ENCODE peak calls at places on chromosome 6, in five cellular contexts. One of them, this sample, is unnamed.

GRCh38 chr6:26613201-26613600 is 16.4 kb downstream of the ABT1 start:
- DNase-seq in IMR-90: no peak
- DNase-seq in HepG2: no peak
- DNase-seq in K562: no peak
- DNase-seq in GM12878: no peak
- DNase-seq in this sample: no peak

GRCh38 chr6:80022803-80023202 is 18.4 kb downstream of the TTK start:
- DNase-seq in IMR-90: peak; percentile 86
- DNase-seq in HepG2: no peak
- DNase-seq in K562: no peak
- DNase-seq in GM12878: no peak
- DNase-seq in this sample: no peak

GRCh38 chr6:47153066-47153755 is 111.1 kb upstream of the ADGRF1 start:
- DNase-seq in IMR-90: peak; percentile 33
- DNase-seq in HepG2: peak; percentile 62
- DNase-seq in K562: no peak
- DNase-seq in GM12878: no peak
- DNase-seq in this sample: no peak

GRCh38 chr6:44564906-44565524 is 177.5 kb downstream of the CDC5L start:
- DNase-seq in IMR-90: no peak
- DNase-seq in HepG2: no peak
- DNase-seq in K562: no peak
- DNase-seq in GM12878: no peak
- DNase-seq in this sample: no peak

GRCh38 chr6:35377002-35377401 is 34.6 kb downstream of the PPARD start:
- DNase-seq in IMR-90: peak; percentile 80
- DNase-seq in HepG2: no peak
- DNase-seq in K562: no peak
- DNase-seq in GM12878: no peak
- DNase-seq in this sample: no peak

GRCh38 chr6:168388641-168389633 is 52.0 kb upstream of the SMOC2 start:
- DNase-seq in IMR-90: no peak
- DNase-seq in HepG2: peak; percentile 40
- DNase-seq in K562: no peak
- DNase-seq in GM12878: no peak
- DNase-seq in this sample: no peak

GRCh38 chr6:157074969-157075368 is 248.3 kb downstream of the TMEM242 start:
- DNase-seq in IMR-90: no peak
- DNase-seq in HepG2: no peak
- DNase-seq in K562: no peak
- DNase-seq in GM12878: no peak
- DNase-seq in this sample: no peak

GRCh38 chr6:131782764-131783163 is 25.1 kb upstream of the ENPP1 start:
- DNase-seq in IMR-90: no peak
- DNase-seq in HepG2: no peak
- DNase-seq in K562: no peak
- DNase-seq in GM12878: no peak
- DNase-seq in this sample: no peak

GRCh38 chr6:30363459-30363858 is 18.5 kb downstream of the RPP21 start:
- DNase-seq in IMR-90: no peak
- DNase-seq in HepG2: no peak
- DNase-seq in K562: no peak
- DNase-seq in GM12878: no peak
- DNase-seq in this sample: no peak

GRCh38 chr6:116266803-116267202 is 12.9 kb downstream of the TSPYL1 start:
- DNase-seq in IMR-90: no peak
- DNase-seq in HepG2: no peak
- DNase-seq in K562: no peak
- DNase-seq in GM12878: no peak
- DNase-seq in this sample: no peak

GRCh38 chr6:156899071-156899470 is 121.9 kb downstream of the ARID1B start:
- DNase-seq in IMR-90: no peak
- DNase-seq in HepG2: peak; percentile 24
- DNase-seq in K562: no peak
- DNase-seq in GM12878: no peak
- DNase-seq in this sample: no peak

GRCh38 chr6:52162940-52163908 is 23.0 kb upstream of the IL17A start:
- DNase-seq in IMR-90: peak; percentile 30
- DNase-seq in HepG2: peak; percentile 53
- DNase-seq in K562: no peak
- DNase-seq in GM12878: no peak
- DNase-seq in this sample: no peak

GRCh38 chr6:121849477-121849876 is 414.0 kb downstream of the GJA1 start:
- DNase-seq in IMR-90: peak; percentile 73
- DNase-seq in HepG2: peak; percentile 67
- DNase-seq in K562: peak; percentile 58
- DNase-seq in GM12878: no peak
- DNase-seq in this sample: peak; percentile 59

GRCh38 chr6:82741996-82742385 is 323.6 kb downstream of the UBE3D start:
- DNase-seq in IMR-90: no peak
- DNase-seq in HepG2: no peak
- DNase-seq in K562: no peak
- DNase-seq in GM12878: no peak
- DNase-seq in this sample: no peak

GRCh38 chr6:82396964-82397761 is 33.5 kb downstream of the TPBG start:
- DNase-seq in IMR-90: peak; percentile 98
- DNase-seq in HepG2: no peak
- DNase-seq in K562: no peak
- DNase-seq in GM12878: no peak
- DNase-seq in this sample: no peak

GRCh38 chr6:18121580-18122127 is 823 bp downstream of the NHLRC1 start:
- DNase-seq in IMR-90: no peak
- DNase-seq in HepG2: peak; percentile 27
- DNase-seq in K562: no peak
- DNase-seq in GM12878: no peak
- DNase-seq in this sample: no peak

GRCh38 chr6:7998103-7998725 is 66.0 kb downstream of the BLOC1S5 start:
- DNase-seq in IMR-90: peak; percentile 93
- DNase-seq in HepG2: no peak
- DNase-seq in K562: no peak
- DNase-seq in GM12878: no peak
- DNase-seq in this sample: no peak

GRCh38 chr6:56954389-56955170 is at the start of gene BEND6:
- DNase-seq in IMR-90: peak; percentile 87
- DNase-seq in HepG2: peak; percentile 28
- DNase-seq in K562: peak; percentile 88
- DNase-seq in GM12878: no peak
- DNase-seq in this sample: peak; percentile 87
- TF ChIP-seq MXI1 in IMR-90: peak; percentile 63
- TF ChIP-seq MXI1 in HepG2: no peak
- TF ChIP-seq MXI1 in K562: no peak
- TF ChIP-seq MXI1 in GM12878: no peak
- TF ChIP-seq MXI1 in this sample: peak; percentile 50

GRCh38 chr6:113642714-113643442 is 214.3 kb upstream of the MARCKS start:
- DNase-seq in IMR-90: peak; percentile 28
- DNase-seq in HepG2: peak; percentile 100
- DNase-seq in K562: peak; percentile 9
- DNase-seq in GM12878: no peak
- DNase-seq in this sample: peak; percentile 52
- TF ChIP-seq MXI1 in IMR-90: no peak
- TF ChIP-seq MXI1 in HepG2: peak; percentile 53
- TF ChIP-seq MXI1 in K562: no peak
- TF ChIP-seq MXI1 in GM12878: no peak
- TF ChIP-seq MXI1 in this sample: no peak

GRCh38 chr6:130457605-130458004 is 91.8 kb downstream of the TMEM200A start:
- DNase-seq in IMR-90: no peak
- DNase-seq in HepG2: no peak
- DNase-seq in K562: no peak
- DNase-seq in GM12878: no peak
- DNase-seq in this sample: no peak
- TF ChIP-seq MXI1 in IMR-90: no peak
- TF ChIP-seq MXI1 in HepG2: no peak
- TF ChIP-seq MXI1 in K562: no peak
- TF ChIP-seq MXI1 in GM12878: no peak
- TF ChIP-seq MXI1 in this sample: no peak

GRCh38 chr6:28215425-28215824 is 9.7 kb upstream of the ZSCAN9 start:
- DNase-seq in IMR-90: peak; percentile 7
- DNase-seq in HepG2: no peak
- DNase-seq in K562: peak; percentile 36
- DNase-seq in GM12878: no peak
- DNase-seq in this sample: no peak
- TF ChIP-seq MXI1 in IMR-90: no peak
- TF ChIP-seq MXI1 in HepG2: no peak
- TF ChIP-seq MXI1 in K562: no peak
- TF ChIP-seq MXI1 in GM12878: no peak
- TF ChIP-seq MXI1 in this sample: no peak

GRCh38 chr6:12369355-12369754 is 79.2 kb downstream of the EDN1 start:
- DNase-seq in IMR-90: no peak
- DNase-seq in HepG2: no peak
- DNase-seq in K562: no peak
- DNase-seq in GM12878: no peak
- DNase-seq in this sample: no peak

GRCh38 chr6:12367412-12367811 is 77.3 kb downstream of the EDN1 start:
- DNase-seq in IMR-90: no peak
- DNase-seq in HepG2: no peak
- DNase-seq in K562: no peak
- DNase-seq in GM12878: no peak
- DNase-seq in this sample: no peak

GRCh38 chr6:12369781-12370262 is 79.7 kb downstream of the EDN1 start:
- DNase-seq in IMR-90: no peak
- DNase-seq in HepG2: no peak
- DNase-seq in K562: no peak
- DNase-seq in GM12878: peak; percentile 73
- DNase-seq in this sample: no peak

GRCh38 chr6:12371151-12371550 is 81.0 kb downstream of the EDN1 start:
- DNase-seq in IMR-90: no peak
- DNase-seq in HepG2: no peak
- DNase-seq in K562: no peak
- DNase-seq in GM12878: no peak
- DNase-seq in this sample: no peak

GRCh38 chr6:12371641-12372146 is 81.5 kb downstream of the EDN1 start:
- DNase-seq in IMR-90: peak; percentile 44
- DNase-seq in HepG2: peak; percentile 79
- DNase-seq in K562: no peak
- DNase-seq in GM12878: no peak
- DNase-seq in this sample: no peak
- TF ChIP-seq MXI1 in IMR-90: no peak
- TF ChIP-seq MXI1 in HepG2: no peak
- TF ChIP-seq MXI1 in K562: no peak
- TF ChIP-seq MXI1 in GM12878: no peak
- TF ChIP-seq MXI1 in this sample: no peak

GRCh38 chr6:158185729-158186456 is 17.7 kb downstream of the GTF2H5 start:
- DNase-seq in IMR-90: peak; percentile 67
- DNase-seq in HepG2: no peak
- DNase-seq in K562: no peak
- DNase-seq in GM12878: no peak
- DNase-seq in this sample: no peak
- TF ChIP-seq MXI1 in IMR-90: no peak
- TF ChIP-seq MXI1 in HepG2: no peak
- TF ChIP-seq MXI1 in K562: no peak
- TF ChIP-seq MXI1 in GM12878: no peak
- TF ChIP-seq MXI1 in this sample: no peak

GRCh38 chr6:144007779-144008500 is at the start of gene PLAGL1:
- DNase-seq in IMR-90: peak; percentile 55
- DNase-seq in HepG2: peak; percentile 4
- DNase-seq in K562: peak; percentile 53
- DNase-seq in GM12878: no peak
- DNase-seq in this sample: peak; percentile 68
- TF ChIP-seq MXI1 in IMR-90: no peak
- TF ChIP-seq MXI1 in HepG2: no peak
- TF ChIP-seq MXI1 in K562: no peak
- TF ChIP-seq MXI1 in GM12878: no peak
- TF ChIP-seq MXI1 in this sample: no peak

GRCh38 chr6:123383718-123384117 is 253.0 kb downstream of the TRDN start:
- DNase-seq in IMR-90: no peak
- DNase-seq in HepG2: no peak
- DNase-seq in K562: no peak
- DNase-seq in GM12878: no peak
- DNase-seq in this sample: no peak

GRCh38 chr6:123380257-123380656 is 256.5 kb downstream of the TRDN start:
- DNase-seq in IMR-90: no peak
- DNase-seq in HepG2: peak; percentile 22
- DNase-seq in K562: no peak
- DNase-seq in GM12878: no peak
- DNase-seq in this sample: peak; percentile 5
- TF ChIP-seq MXI1 in IMR-90: no peak
- TF ChIP-seq MXI1 in HepG2: no peak
- TF ChIP-seq MXI1 in K562: no peak
- TF ChIP-seq MXI1 in GM12878: no peak
- TF ChIP-seq MXI1 in this sample: no peak

GRCh38 chr6:6220718-6221117 is 99.7 kb downstream of the F13A1 start:
- DNase-seq in IMR-90: no peak
- DNase-seq in HepG2: no peak
- DNase-seq in K562: no peak
- DNase-seq in GM12878: no peak
- DNase-seq in this sample: no peak

GRCh38 chr6:6221829-6222535 is 98.5 kb downstream of the F13A1 start:
- DNase-seq in IMR-90: no peak
- DNase-seq in HepG2: peak; percentile 41
- DNase-seq in K562: peak; percentile 57
- DNase-seq in GM12878: no peak
- DNase-seq in this sample: peak; percentile 17

GRCh38 chr6:6218246-6219085 is 102.0 kb downstream of the F13A1 start:
- DNase-seq in IMR-90: no peak
- DNase-seq in HepG2: no peak
- DNase-seq in K562: no peak
- DNase-seq in GM12878: no peak
- DNase-seq in this sample: no peak

GRCh38 chr6:6219716-6220115 is 100.7 kb downstream of the F13A1 start:
- DNase-seq in IMR-90: no peak
- DNase-seq in HepG2: no peak
- DNase-seq in K562: no peak
- DNase-seq in GM12878: no peak
- DNase-seq in this sample: no peak

DNA sequence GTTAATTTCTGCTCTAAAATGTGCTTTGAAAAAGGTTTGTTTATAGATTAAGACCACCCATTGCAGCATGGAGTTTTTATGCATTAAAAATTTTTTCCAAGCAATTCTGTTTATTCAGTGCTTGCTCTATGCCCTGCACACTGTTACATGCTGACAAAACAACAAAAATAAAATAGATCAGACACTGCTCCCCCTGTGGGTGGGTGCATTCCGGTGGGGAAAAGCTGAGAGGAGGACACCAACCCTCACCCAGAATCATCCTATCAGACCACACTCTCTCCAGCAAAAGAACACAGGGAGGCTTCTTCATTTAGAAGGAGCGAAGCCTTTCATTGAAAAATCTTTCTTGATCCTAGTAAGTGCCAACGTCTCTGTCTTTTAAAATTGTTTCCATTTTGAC is 102.6 kb downstream of the F13A1 start:
- DNase-seq in IMR-90: no peak
- DNase-seq in HepG2: no peak
- DNase-seq in K562: no peak
- DNase-seq in GM12878: no peak
- DNase-seq in this sample: no peak
- TF ChIP-seq MXI1 in IMR-90: no peak
- TF ChIP-seq MXI1 in HepG2: no peak
- TF ChIP-seq MXI1 in K562: no peak
- TF ChIP-seq MXI1 in GM12878: no peak
- TF ChIP-seq MXI1 in this sample: no peak

GRCh38 chr6:153092082-153093013 is 38.7 kb downstream of the RGS17 start:
- DNase-seq in IMR-90: peak; percentile 95
- DNase-seq in HepG2: no peak
- DNase-seq in K562: no peak
- DNase-seq in GM12878: peak; percentile 43
- DNase-seq in this sample: no peak
- TF ChIP-seq MXI1 in IMR-90: no peak
- TF ChIP-seq MXI1 in HepG2: no peak
- TF ChIP-seq MXI1 in K562: no peak
- TF ChIP-seq MXI1 in GM12878: no peak
- TF ChIP-seq MXI1 in this sample: no peak

This sample was measured in SK-N-SH.